ENCODE peak calls at places on chromosomes 11 and 22, in ten cellular contexts. J is fibroblast of the aortic adventitia; N is cardiac fibroblast; V is neural progenitor cell; P is spleen; G is cardiac muscle cell; U is astrocyte of the spinal cord; H is OCI-LY7; I is keratinocyte; X is CD4-positive, CD25-positive, alpha-beta regulatory T cell. Z is an unnamed sample.

GRCh38 chr11:121070951-121071350 is 30.1 kb upstream of the TECTA start:
- DNase-seq in J (no peak), N (no peak), V (no peak), P (no peak), G (no peak), U (peak; percentile 31), H (no peak), I (no peak), X (no peak), Z (no peak)

GRCh38 chr11:126655807-126656128 is 300.3 kb downstream of the ST3GAL4 start:
- DNase-seq in J (peak; percentile 28), N (peak; percentile 7), V (no peak), P (no peak), G (no peak), U (peak; percentile 15), H (no peak), I (no peak), X (no peak), Z (no peak)

GRCh38 chr22:18126606-18127005 is 16.0 kb downstream of the TUBA8 start:
- DNase-seq in J (no peak), N (no peak), V (no peak), P (no peak), G (no peak), U (no peak), H (no peak), I (no peak), X (no peak), Z (no peak)

GRCh38 chr11:19979519-19979845 is 180.8 kb downstream of the DBX1 start:
- DNase-seq in J (no peak), N (no peak), V (no peak), P (no peak), G (no peak), U (no peak), H (no peak), I (no peak), X (no peak), Z (no peak)

GRCh38 chr22:18000441-18001039 is 23.8 kb downstream of the MICAL3 start:
- DNase-seq in J (peak; percentile 30), N (peak; percentile 33), V (peak; percentile 63), P (peak; percentile 85), G (peak; percentile 46), U (no peak), H (peak; percentile 52), I (no peak), X (peak; percentile 22), Z (no peak)

GRCh38 chr11:77109236-77110019 is 6.8 kb downstream of the OMP start:
- DNase-seq in J (peak; percentile 56), N (peak; percentile 59), V (no peak), P (no peak), G (no peak), U (peak; percentile 39), H (no peak), I (no peak), X (no peak), Z (peak; percentile 88)

GRCh38 chr22:20865869-20866445 is 7.2 kb downstream of the SNAP29 start:
- DNase-seq in J (peak; percentile 3), N (no peak), V (no peak), P (no peak), G (no peak), U (no peak), H (no peak), I (no peak), X (no peak), Z (no peak)

GRCh38 chr11:128664286-128664685 is 29.6 kb upstream of the FLI1 start:
- DNase-seq in J (no peak), N (no peak), V (peak; percentile 67), P (no peak), G (peak; percentile 63), U (no peak), H (no peak), I (no peak), X (no peak), Z (no peak)

DNA sequence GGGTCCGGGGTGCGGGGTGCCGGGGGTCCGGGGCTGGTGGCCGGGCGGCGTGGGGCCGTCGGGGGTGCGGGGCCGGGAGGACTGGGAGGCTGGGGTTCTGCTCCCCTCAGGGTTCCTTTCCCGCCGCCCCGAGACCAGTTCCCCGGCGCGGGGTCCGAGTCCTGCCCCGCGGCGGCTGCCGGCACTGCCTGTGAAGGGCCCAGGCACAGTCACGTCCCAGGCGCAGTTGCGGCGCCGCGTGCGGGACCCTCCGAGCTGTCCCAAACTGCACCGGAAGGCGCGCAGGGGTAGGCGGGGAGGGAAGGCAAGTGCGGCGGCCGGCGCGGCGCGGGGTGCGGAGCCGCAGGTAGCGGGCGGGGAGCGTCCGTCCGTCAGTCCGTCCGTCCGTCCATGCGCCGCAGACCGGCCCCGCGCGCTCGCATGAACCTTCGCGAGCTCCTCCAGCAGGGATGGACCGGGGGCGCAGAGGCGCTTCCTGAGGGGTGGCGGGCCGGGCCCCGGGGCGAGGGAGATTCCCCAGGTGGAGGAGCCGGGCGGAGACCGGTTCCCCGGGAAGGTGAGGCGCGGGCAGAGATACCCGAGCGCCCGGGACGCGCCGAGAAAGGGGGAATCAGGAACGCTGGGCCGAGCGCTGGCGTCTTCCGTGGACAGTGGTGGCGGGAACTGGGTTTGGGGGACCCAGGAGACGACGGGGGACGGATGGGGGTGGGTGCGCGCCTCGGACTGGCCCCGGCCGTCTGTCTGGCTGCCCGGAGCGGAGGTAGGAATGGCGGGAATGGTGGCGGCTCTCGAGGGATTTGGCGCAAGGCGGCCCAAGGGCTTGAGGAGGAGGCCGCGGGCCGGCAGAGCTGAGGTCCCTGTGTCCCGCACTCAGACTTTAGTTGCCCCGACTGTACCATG is 3.1 kb upstream of the ADORA2A start:
- DNase-seq in J (no peak), N (no peak), V (peak; percentile 67), P (peak; percentile 92), G (no peak), U (no peak), H (peak; percentile 64), I (no peak), X (peak; percentile 53), Z (no peak)
- H3K4me3 ChIP-seq in J (peak overlapping the region; percentile 65), N (peak overlapping the region; percentile 38), V (peak overlapping the region; percentile 56), P (peak overlapping the region; percentile 64), G (peak overlapping the region; percentile 52), U (peak overlapping the region; percentile 29), H (peak overlapping the region; percentile 74), I (peak overlapping the region; percentile 61), X (no peak overlapping the region), Z (peak overlapping the region; percentile 38)

GRCh38 chr11:67276821-67277230 is 10.6 kb downstream of the GRK2 start:
- DNase-seq in J (peak; percentile 34), N (peak; percentile 41), V (peak; percentile 39), P (peak; percentile 90), G (peak; percentile 23), U (peak; percentile 29), H (peak; percentile 62), I (no peak), X (no peak), Z (no peak)

GRCh38 chr11:67274768-67275605 is 8.7 kb downstream of the GRK2 start:
- DNase-seq in J (no peak), N (no peak), V (no peak), P (peak; percentile 93), G (no peak), U (no peak), H (no peak), I (no peak), X (no peak), Z (no peak)

GRCh38 chr11:67277231-67277961 is 11.1 kb downstream of the GRK2 start:
- DNase-seq in J (peak; percentile 76), N (peak; percentile 80), V (peak; percentile 70), P (peak; percentile 99), G (peak; percentile 64), U (peak; percentile 80), H (peak; percentile 99), I (no peak), X (peak; percentile 86), Z (no peak)

GRCh38 chr11:67273260-67273990 is 7.2 kb downstream of the GRK2 start:
- DNase-seq in J (no peak), N (no peak), V (no peak), P (peak; percentile 81), G (no peak), U (no peak), H (peak; percentile 65), I (no peak), X (no peak), Z (no peak)

DNA sequence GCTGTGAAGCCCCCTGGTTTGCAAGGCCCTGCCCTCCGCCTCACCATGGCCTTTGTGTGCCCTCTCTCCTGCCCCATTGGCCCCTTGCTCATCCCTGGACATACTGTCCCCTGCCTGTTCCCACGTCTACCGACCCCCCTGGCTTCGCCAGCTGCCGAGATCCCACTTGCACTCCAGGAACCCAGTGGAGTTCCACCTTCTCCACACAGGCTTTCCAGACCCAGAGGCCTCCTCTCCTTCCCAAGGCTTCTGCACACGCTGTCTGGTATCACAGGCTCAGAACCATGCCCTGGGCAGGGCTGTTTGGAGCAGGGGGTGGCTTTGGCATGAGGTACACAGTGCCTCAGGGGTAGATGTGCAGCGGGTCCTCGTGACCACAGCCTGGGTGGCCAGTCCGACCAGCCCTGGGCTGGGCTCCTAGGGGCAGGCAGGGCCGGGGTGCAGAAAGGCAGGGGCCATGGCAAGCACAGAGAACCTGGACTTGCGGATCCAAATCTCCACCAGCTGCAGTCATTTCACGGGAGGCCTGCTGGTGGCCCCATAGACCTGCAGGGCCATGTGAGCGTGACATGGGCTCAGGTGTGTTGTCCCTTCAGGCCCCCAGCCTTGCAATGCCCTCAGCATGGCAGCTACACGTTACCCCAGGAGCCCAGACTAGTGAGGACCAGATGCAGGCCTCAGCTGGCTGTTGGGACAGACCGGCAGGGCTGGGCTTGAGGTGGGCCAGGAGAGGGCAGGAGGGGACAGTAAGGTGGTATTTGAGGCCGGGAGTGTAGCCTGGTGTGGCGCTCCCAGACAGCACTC is 9.5 kb downstream of the GRK2 start:
- DNase-seq in J (no peak), N (no peak), V (no peak), P (peak; percentile 82), G (no peak), U (no peak), H (peak; percentile 56), I (no peak), X (no peak), Z (no peak)
- H3K4me3 ChIP-seq in J (no peak overlapping the region), N (no peak overlapping the region), V (no peak overlapping the region), P (no peak overlapping the region), G (no peak overlapping the region), U (no peak overlapping the region), H (peak overlapping the region; percentile 2), I (no peak overlapping the region), X (no peak overlapping the region), Z (no peak overlapping the region)

GRCh38 chr11:14934641-14935351 is 37.4 kb downstream of the CALCA start:
- DNase-seq in J (no peak), N (no peak), V (no peak), P (no peak), G (no peak), U (no peak), H (no peak), I (no peak), X (no peak), Z (no peak)

GRCh38 chr11:14927146-14927545 is 35.1 kb upstream of the CYP2R1 start:
- DNase-seq in J (no peak), N (peak; percentile 65), V (no peak), P (no peak), G (no peak), U (peak; percentile 36), H (no peak), I (no peak), X (no peak), Z (no peak)

DNA sequence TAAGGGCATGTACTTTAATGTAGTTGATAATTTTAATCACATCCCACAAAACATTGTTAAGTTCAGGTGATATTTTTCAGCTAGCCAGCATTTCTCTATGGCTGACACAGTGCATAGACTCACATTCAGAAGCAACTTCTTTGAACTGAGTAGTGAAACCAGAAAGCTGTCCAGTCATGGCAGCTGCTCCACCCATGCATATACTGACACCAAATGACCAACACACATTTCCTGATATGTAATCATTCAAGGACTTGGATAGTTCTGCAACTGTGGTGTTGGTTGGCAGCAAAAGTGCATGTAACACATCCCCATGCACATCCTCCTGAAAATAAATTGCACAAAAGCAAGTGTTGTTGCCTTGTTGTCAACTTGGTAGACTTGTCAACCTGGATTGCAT is 39.7 kb downstream of the CALCA start:
- DNase-seq in J (no peak), N (no peak), V (no peak), P (no peak), G (no peak), U (no peak), H (no peak), I (no peak), X (no peak), Z (no peak)
- H3K4me3 ChIP-seq in J (no peak overlapping the region), N (no peak overlapping the region), V (no peak overlapping the region), P (no peak overlapping the region), G (no peak overlapping the region), U (no peak overlapping the region), H (no peak overlapping the region), I (no peak overlapping the region), X (no peak overlapping the region), Z (no peak overlapping the region)

GRCh38 chr11:54944211-54944610 is 237.6 kb downstream of the OR4A5 start:
- DNase-seq in J (no peak), N (no peak), V (no peak), P (no peak), G (no peak), U (no peak), H (no peak), I (no peak), X (no peak), Z (no peak)
- H3K4me3 ChIP-seq in J (no peak overlapping the region), N (no peak overlapping the region), V (no peak overlapping the region), P (no peak overlapping the region), G (no peak overlapping the region), U (no peak overlapping the region), H (no peak overlapping the region), I (no peak overlapping the region), X (no peak overlapping the region), Z (no peak overlapping the region)